ENCODE peak calls at places on chromosomes 16 and 17, in six cellular contexts. U, A, S, E, Q and P are unnamed samples.

GRCh38 chr17:65243838-65244237 is 106.7 kb downstream of the RGS9 start:
- DNase-seq in U (no peak), E (no peak), S (peak; percentile 95), A (peak; percentile 51), Q (no peak), P (peak; percentile 87)

GRCh38 chr17:28347261-28347891 is 10.0 kb downstream of the POLDIP2 start:
- DNase-seq in A (no peak), S (peak; percentile 96), U (peak; percentile 75), Q (no peak), E (no peak), P (peak; percentile 98)

GRCh38 chr16:88385831-88386815 is 3.4 kb downstream of the ZNF469 start:
- DNase-seq in Q (no peak), A (no peak), E (no peak), U (no peak), S (no peak), P (no peak)

GRCh38 chr17:39573447-39574298 is 34.0 kb downstream of the NEUROD2 start:
- DNase-seq in U (peak; percentile 13), Q (peak; percentile 31), S (peak; percentile 84), A (peak; percentile 66), E (no peak), P (peak; percentile 65)

GRCh38 chr17:76820039-76820438 is 48.2 kb upstream of the MGAT5B start:
- DNase-seq in U (no peak), S (no peak), E (no peak), A (no peak), Q (no peak), P (no peak)

GRCh38 chr16:59385953-59386352 is 651.8 kb upstream of the GOT2 start:
- DNase-seq in E (no peak), A (no peak), S (peak; percentile 92), U (no peak), Q (no peak), P (peak; percentile 84)

GRCh38 chr17:43694081-43694870 is 32.6 kb upstream of the MEOX1 start:
- DNase-seq in A (peak; percentile 83), Q (peak; percentile 79), S (peak; percentile 91), U (peak; percentile 17), E (peak; percentile 34), P (peak; percentile 86)

GRCh38 chr17:8673621-8674020 is 43.1 kb upstream of the MYH10 start:
- DNase-seq in Q (no peak), U (no peak), E (no peak), A (peak; percentile 45), S (no peak), P (peak; percentile 8)

GRCh38 chr16:88370365-88370764 is 12.4 kb upstream of the ZNF469 start:
- DNase-seq in S (no peak), Q (no peak), A (no peak), U (no peak), E (no peak), P (no peak)

GRCh38 chr16:51009813-51010212 is 141.3 kb downstream of the SALL1 start:
- DNase-seq in Q (no peak), U (no peak), S (no peak), A (no peak), E (no peak), P (no peak)

GRCh38 chr16:21339269-21339641 is 61.2 kb upstream of the CRYM start:
- DNase-seq in Q (no peak), E (no peak), S (no peak), A (no peak), U (no peak), P (no peak)

GRCh38 chr16:57500578-57501111 is 14.4 kb upstream of the DOK4 start:
- DNase-seq in Q (no peak), A (no peak), U (no peak), E (no peak), S (no peak), P (no peak)

GRCh38 chr16:30464078-30464477 is 8.5 kb upstream of the ITGAL start:
- DNase-seq in A (no peak), Q (no peak), U (no peak), S (no peak), E (no peak), P (no peak)

GRCh38 chr17:40437095-40437732 is 6.0 kb upstream of the IGFBP4 start:
- DNase-seq in E (no peak), Q (no peak), A (no peak), U (no peak), S (no peak), P (peak; percentile 23)

GRCh38 chr17:67696347-67696746 is 21.4 kb upstream of the NOL11 start:
- DNase-seq in A (no peak), U (no peak), E (no peak), Q (no peak), S (peak; percentile 11), P (no peak)

GRCh38 chr17:8935194-8935593 is 30.3 kb downstream of the PIK3R5 start:
- DNase-seq in U (no peak), A (no peak), E (peak; percentile 56), S (no peak), Q (peak; percentile 58), P (peak; percentile 44)

GRCh38 chr17:75059369-75060345 is 12.6 kb downstream of the KCTD2 start:
- DNase-seq in U (peak; percentile 71), S (peak; percentile 51), E (no peak), A (peak; percentile 84), Q (no peak), P (peak; percentile 38)

GRCh38 chr17:48127371-48128051 is 19.9 kb downstream of the SNX11 start:
- DNase-seq in S (peak; percentile 55), E (no peak), U (no peak), Q (no peak), A (peak; percentile 86), P (peak; percentile 86)

GRCh38 chr16:66515543-66516171 is 34.3 kb downstream of the TK2 start:
- DNase-seq in S (peak; percentile 95), A (peak; percentile 75), Q (peak; percentile 24), E (no peak), U (no peak), P (peak; percentile 85)

GRCh38 chr17:49260011-49260921 is 29.7 kb upstream of the PHOSPHO1 start:
- DNase-seq in S (peak; percentile 73), U (peak; percentile 61), Q (peak; percentile 60), A (peak; percentile 92), E (peak; percentile 18), P (peak; percentile 77)

GRCh38 chr16:88375236-88376052 is 7.3 kb upstream of the ZNF469 start:
- DNase-seq in U (no peak), E (no peak), S (peak; percentile 51), Q (no peak), A (no peak), P (no peak)

GRCh38 chr16:10642964-10643363 is 51.8 kb downstream of the TEKT5 start:
- DNase-seq in E (no peak), U (no peak), Q (no peak), S (no peak), A (no peak), P (no peak)

GRCh38 chr17:50935201-50936124 is 69.3 kb upstream of the TOB1 start:
- DNase-seq in E (no peak), U (no peak), A (no peak), Q (no peak), S (peak; percentile 58), P (peak; percentile 97)

GRCh38 chr17:77829871-77830799 is 128.4 kb upstream of the TNRC6C start:
- DNase-seq in U (peak; percentile 65), E (no peak), A (peak; percentile 59), Q (no peak), S (peak; percentile 88), P (peak; percentile 69)